ENCODE peak calls at places on chromosomes 4 and X, in six cellular contexts. S is NCI-H2107; C is tibial artery; P is testis; B is effector memory CD8-positive, alpha-beta T cell; A is CD8-positive, alpha-beta T cell. E is an unnamed sample.

GRCh38 chr4:5956285-5957021 is 61.8 kb downstream of the C4orf50 start:
- DNase-seq in S (peak), C (no peak), P (peak), B (no peak), A (no peak), E (no peak)

GRCh38 chr4:629916-630641 is 4.7 kb downstream of the PDE6B start:
- DNase-seq in S (no peak), C (peak), P (no peak), B (no peak), A (no peak), E (no peak)

GRCh38 chrX:3807906-3808305 is 94.5 kb upstream of the PRKX start:
- DNase-seq in S (no peak), C (no peak), P (no peak), B (no peak), A (no peak), E (no peak)

GRCh38 chr4:31156221-31156620 is 436.1 kb downstream of the PCDH7 start:
- DNase-seq in S (no peak), C (no peak), P (no peak), B (no peak), A (no peak), E (no peak)

GRCh38 chr4:1416051-1416947 is 10.1 kb upstream of the NKX1-1 start:
- DNase-seq in S (no peak), C (no peak), P (peak), B (no peak), A (no peak), E (no peak)

GRCh38 chr4:82247629-82248028 is 126.2 kb downstream of the HNRNPD start:
- DNase-seq in S (no peak), C (no peak), P (no peak), B (no peak), A (no peak), E (no peak)

GRCh38 chr4:108730579-108730978 is 32.3 kb downstream of the ETNPPL start:
- DNase-seq in S (no peak), C (no peak), P (no peak), B (no peak), A (no peak), E (no peak)

GRCh38 chr4:4860803-4861591 is 1.5 kb downstream of the MSX1 start:
- DNase-seq in S (no peak), C (no peak), P (no peak), B (no peak), A (no peak), E (no peak)

GRCh38 chr4:47839259-47839658 is 1.4 kb upstream of the CORIN start:
- DNase-seq in S (no peak), C (no peak), P (peak), B (no peak), A (peak), E (no peak)

GRCh38 chr4:27154706-27155105 is 294.1 kb downstream of the STIM2 start:
- DNase-seq in S (no peak), C (no peak), P (no peak), B (no peak), A (no peak), E (no peak)

GRCh38 chr4:170138580-170139194 is 48.9 kb upstream of the AADAT start:
- DNase-seq in S (peak), C (peak), P (peak), B (peak), A (peak), E (peak)

GRCh38 chr4:74933562-74934015 is 673 bp downstream of the PARM1 start:
- DNase-seq in S (no peak), C (peak), P (peak), B (no peak), A (no peak), E (no peak)

GRCh38 chrX:155761185-155761584 is 120.0 kb upstream of the VAMP7 start:
- DNase-seq in S (no peak), C (no peak), P (no peak), B (no peak), A (no peak), E (no peak)

GRCh38 chrX:45003080-45003479 is 130.1 kb downstream of the KDM6A start:
- DNase-seq in S (no peak), C (no peak), P (no peak), B (no peak), A (no peak), E (no peak)

GRCh38 chr4:9932771-9933170 is 88.5 kb downstream of the SLC2A9 start:
- DNase-seq in S (no peak), C (no peak), P (no peak), B (no peak), A (no peak), E (no peak)

GRCh38 chrX:24298191-24298590 is 15.7 kb downstream of the SUPT20HL2 start:
- DNase-seq in S (no peak), C (no peak), P (no peak), B (no peak), A (no peak), E (no peak)

GRCh38 chr4:7546809-7547367 is 112.2 kb upstream of the PSAPL1 start:
- DNase-seq in S (no peak), C (no peak), P (peak), B (no peak), A (no peak), E (no peak)

GRCh38 chr4:74674750-74675149 is 119.6 kb downstream of the BTC start:
- DNase-seq in S (no peak), C (no peak), P (no peak), B (no peak), A (no peak), E (no peak)

GRCh38 chrX:28189011-28189410 is 207.8 kb upstream of the DCAF8L1 start:
- DNase-seq in S (no peak), C (no peak), P (no peak), B (no peak), A (no peak), E (no peak)

GRCh38 chrX:153924149-153924861 is 1.8 kb downstream of the ARHGAP4 start:
- DNase-seq in S (peak), C (peak), P (peak), B (peak), A (peak), E (no peak)

GRCh38 chrX:12949205-12949926 is 25.5 kb upstream of the TMSB4X start:
- DNase-seq in S (no peak), C (no peak), P (no peak), B (no peak), A (no peak), E (no peak)

GRCh38 chr4:176611954-176612353 is 180.8 kb downstream of the VEGFC start:
- DNase-seq in S (no peak), C (no peak), P (no peak), B (no peak), A (no peak), E (no peak)

GRCh38 chr4:42282081-42282901 is 115.0 kb upstream of the SHISA3 start:
- DNase-seq in S (peak), C (peak), P (peak), B (peak), A (no peak), E (no peak)

E was measured in activated T-helper 1 cell treated with Interleukin-2 at 50 U/mL for 16 hours.